ENCODE peak calls at places on chromosomes 16 and 17, in six cellular contexts. Q is A549, I is endothelial cell of umbilical vein, W is K562, K is HepG2, P is GM12878. T is an unnamed sample.

GRCh38 chr17:72587773-72588511 is 467.1 kb downstream of the SOX9 start:
- DNase-seq in Q (no peak), I (no peak), W (no peak), K (peak), P (no peak), T (peak)

GRCh38 chr17:29591737-29592624 is 951 bp upstream of the ANKRD13B start:
- DNase-seq in Q (peak), I (peak), W (peak), K (peak), P (no peak), T (peak)

GRCh38 chr16:56477096-56477878 is 25.9 kb downstream of the OGFOD1 start:
- DNase-seq in Q (peak), I (peak), W (peak), K (peak), P (no peak), T (peak)

GRCh38 chr16:66516808-66517585 is 32.9 kb downstream of the TK2 start:
- DNase-seq in Q (peak), I (peak), W (peak), K (peak), P (peak), T (peak)

GRCh38 chr17:3809135-3809534 is 8.1 kb upstream of the ITGAE start:
- DNase-seq in Q (no peak), I (no peak), W (no peak), K (no peak), P (no peak), T (no peak)

GRCh38 chr16:57608462-57609113 is 19.8 kb upstream of the ADGRG1 start:
- DNase-seq in Q (no peak), I (no peak), W (no peak), K (no peak), P (no peak), T (no peak)

GRCh38 chr16:89581045-89581695 is 5.6 kb downstream of the CPNE7 start:
- DNase-seq in Q (peak), I (peak), W (no peak), K (peak), P (no peak), T (no peak)

GRCh38 chr17:31596382-31597323 is 205.2 kb downstream of the RAB11FIP4 start:
- DNase-seq in Q (peak), I (peak), W (no peak), K (peak), P (peak), T (peak)

GRCh38 chr17:38749222-38750043 is 1.3 kb upstream of the PCGF2 start:
- DNase-seq in Q (peak), I (peak), W (peak), K (peak), P (no peak), T (no peak)

GRCh38 chr16:4372578-4373355 is 1.1 kb downstream of the VASN start:
- DNase-seq in Q (peak), I (no peak), W (peak), K (peak), P (no peak), T (peak)

GRCh38 chr17:40068129-40068581 is 5.4 kb downstream of the THRA start:
- DNase-seq in Q (no peak), I (no peak), W (no peak), K (no peak), P (no peak), T (peak)

DNA sequence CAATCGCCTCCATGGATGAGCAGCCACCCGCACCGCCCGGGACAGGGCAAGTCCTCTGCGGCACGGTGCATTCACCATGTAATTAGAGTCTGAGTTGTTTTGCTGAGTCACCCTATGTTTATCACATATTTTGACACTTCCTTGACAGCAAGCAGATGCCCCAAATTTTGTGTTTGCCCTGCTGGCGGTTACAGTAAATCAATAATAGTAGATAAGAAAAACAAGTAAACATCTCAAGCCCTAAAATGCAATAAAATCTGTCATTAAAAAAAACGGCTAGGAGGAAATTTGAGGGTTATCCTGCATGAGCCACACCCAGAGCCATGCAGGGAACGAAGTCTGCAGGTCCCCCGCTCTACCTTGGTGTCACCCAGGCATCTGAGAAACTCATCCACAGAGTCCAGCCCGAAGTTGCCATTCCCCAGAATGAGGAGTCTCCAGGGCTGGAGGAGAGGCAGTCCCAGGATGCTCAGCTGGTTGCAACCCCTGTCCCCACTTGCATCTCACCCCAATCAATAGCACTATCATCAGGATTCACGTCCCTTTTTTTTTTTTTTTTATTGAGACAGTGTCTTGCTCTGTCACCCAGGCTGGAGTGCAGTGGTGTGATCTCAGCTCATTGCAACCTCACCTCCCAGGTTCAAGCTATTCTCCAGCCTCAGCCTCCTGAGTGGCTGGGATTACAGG is 16.5 kb upstream of the ST6GALNAC1 start:
- DNase-seq in Q (no peak), I (no peak), W (peak), K (no peak), P (no peak), T (peak)
- TF ChIP-seq MYC in Q (no peak), I (no peak), W (no peak), K (no peak), P (no peak), T (peak)

GRCh38 chr16:62194828-62195227 is 158.6 kb upstream of the CDH8 start:
- DNase-seq in Q (no peak), I (no peak), W (no peak), K (no peak), P (no peak), T (peak)

DNA sequence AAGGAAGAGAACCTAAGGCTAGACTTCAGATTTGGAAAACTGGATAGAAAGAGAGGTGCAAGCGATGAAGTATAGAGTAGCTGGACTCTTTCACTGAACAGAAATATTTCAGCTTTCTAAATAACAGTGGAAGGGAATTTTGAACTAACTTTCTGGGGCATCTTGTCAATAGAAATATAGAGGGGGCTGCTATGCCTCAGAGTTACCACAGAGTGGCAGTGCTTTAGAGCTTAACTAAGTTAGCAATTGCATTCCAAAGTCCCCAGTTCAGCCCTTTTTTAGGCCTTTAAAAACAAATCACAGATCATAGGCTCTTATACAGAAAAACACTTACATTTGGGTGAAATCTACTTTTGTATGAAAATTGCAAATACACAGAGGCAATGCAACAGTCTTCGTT is 154.2 kb upstream of the CDH8 start:
- DNase-seq in Q (no peak), I (no peak), W (no peak), K (peak), P (no peak), T (peak)
- TF ChIP-seq MAX in Q (no peak), I (no peak), W (no peak), K (no peak), P (no peak), T (no peak)

GRCh38 chr16:49754495-49755290 is 101.2 kb downstream of the ZNF423 start:
- DNase-seq in Q (no peak), I (peak), W (no peak), K (no peak), P (no peak), T (peak)
- TF ChIP-seq MYC in Q (no peak), I (no peak), W (no peak), K (no peak), P (no peak), T (no peak)

GRCh38 chr16:65105173-65105572 is 16.7 kb downstream of the CDH11 start:
- DNase-seq in Q (no peak), I (no peak), W (no peak), K (no peak), P (no peak), T (no peak)
- TF ChIP-seq MAX in Q (no peak), I (no peak), W (no peak), K (no peak), P (no peak), T (no peak)

T was measured in NB4.